ENCODE peak calls at places on chromosomes 1 and 21, in nine cellular contexts. Y is EH, J is GM10248, W is GF-D8, A is HT1080, K is cardiac fibroblast, G is nephron progenitor cell, D is NCI-H2107, T is HEK293T. M is an unnamed sample.
A peak's percentile ranks its signal among the peaks of the same experiment; 100 is the strongest.

GRCh38 chr21:28908351-28908750 is 84.3 kb downstream of the LTN1 start:
- DNase-seq in T (no peak), J (no peak), K (no peak), A (no peak), D (no peak), W (no peak), Y (no peak), G (no peak), M (no peak)

GRCh38 chr1:108643492-108644333 is 17.2 kb downstream of the HENMT1 start:
- DNase-seq in J (peak; percentile 55), K (peak; percentile 89), W (peak; percentile 65), D (peak; percentile 49), T (peak; percentile 57), A (peak; percentile 48), Y (peak; percentile 73), G (no peak), M (peak; percentile 19)

GRCh38 chr1:107196973-107197562 is 56.2 kb downstream of the NTNG1 start:
- DNase-seq in J (no peak), Y (peak; percentile 7), K (peak; percentile 1), G (peak; percentile 16), A (peak; percentile 3), T (peak; percentile 52), D (no peak), W (no peak), M (no peak)

GRCh38 chr1:234750922-234751595 is 141.1 kb upstream of the IRF2BP2 start:
- DNase-seq in A (no peak), W (no peak), J (no peak), T (no peak), G (no peak), Y (no peak), D (peak; percentile 36), K (no peak), M (no peak)

GRCh38 chr1:80218112-80218511 is 1211.6 kb upstream of the ADGRL4 start:
- DNase-seq in D (no peak), W (no peak), A (peak; percentile 33), G (peak; percentile 13), K (peak; percentile 78), J (peak; percentile 14), Y (peak; percentile 49), T (peak; percentile 45), M (peak; percentile 8)

GRCh38 chr1:24963099-24963872 is 33.2 kb upstream of the RUNX3 start:
- DNase-seq in A (no peak), D (no peak), W (no peak), K (no peak), J (peak; percentile 67), T (no peak), G (no peak), Y (no peak), M (no peak)

GRCh38 chr21:32712043-32712442 is 15.8 kb downstream of the SYNJ1 start:
- DNase-seq in A (no peak), D (peak; percentile 83), J (peak; percentile 62), Y (no peak), T (no peak), K (no peak), G (no peak), W (no peak), M (no peak)

GRCh38 chr1:76176020-76176419 is 101.5 kb downstream of the ST6GALNAC3 start:
- DNase-seq in G (no peak), T (no peak), A (no peak), Y (no peak), D (no peak), J (no peak), W (no peak), K (no peak), M (no peak)

GRCh38 chr1:65170511-65171142 is 22.6 kb downstream of the AK4 start:
- DNase-seq in K (peak; percentile 69), A (no peak), Y (peak; percentile 23), G (no peak), D (no peak), J (no peak), W (peak; percentile 86), T (no peak), M (no peak)

GRCh38 chr21:32352556-32352955 is 40.3 kb downstream of the URB1 start:
- DNase-seq in W (no peak), T (no peak), A (no peak), Y (no peak), D (no peak), J (no peak), G (no peak), K (no peak), M (no peak)

GRCh38 chr1:113542221-113542701 is 151.9 kb downstream of the MAGI3 start:
- DNase-seq in W (no peak), G (no peak), A (peak; percentile 76), D (no peak), T (no peak), J (no peak), Y (peak; percentile 92), K (peak; percentile 88), M (no peak)

GRCh38 chr1:1137256-1138045 is 21.6 kb upstream of the C1orf159 start:
- DNase-seq in T (no peak), J (peak; percentile 89), K (no peak), W (no peak), Y (no peak), A (no peak), D (no peak), G (no peak), M (peak; percentile 75)

GRCh38 chr1:212294983-212295382 is 9.8 kb downstream of the PPP2R5A start:
- DNase-seq in G (no peak), T (no peak), Y (no peak), K (no peak), D (no peak), J (no peak), W (no peak), A (no peak), M (no peak)

GRCh38 chr1:25832336-25833037 is 12.7 kb downstream of the MTFR1L start:
- DNase-seq in T (no peak), Y (peak; percentile 22), D (no peak), W (peak; percentile 33), K (no peak), G (no peak), J (no peak), A (no peak), M (no peak)

GRCh38 chr1:208030320-208031091 is 119.6 kb upstream of the CD34 start:
- DNase-seq in D (no peak), W (no peak), J (no peak), Y (peak; percentile 58), K (peak; percentile 37), A (no peak), G (no peak), T (no peak), M (no peak)

GRCh38 chr1:6785721-6786505 is 659 bp downstream of the CAMTA1 start:
- DNase-seq in D (no peak), A (no peak), T (peak; percentile 55), Y (peak; percentile 50), W (no peak), K (no peak), J (peak; percentile 85), G (peak; percentile 67), M (peak; percentile 13)

GRCh38 chr21:33185852-33186251 is 43.9 kb upstream of the IFNAR2 start:
- DNase-seq in A (no peak), Y (no peak), T (no peak), K (no peak), J (no peak), W (no peak), D (no peak), G (no peak), M (no peak)

GRCh38 chr21:37829447-37829846 is 86.8 kb downstream of the KCNJ6 start:
- DNase-seq in W (no peak), T (no peak), D (no peak), K (peak; percentile 63), G (no peak), A (peak; percentile 43), J (no peak), Y (peak; percentile 69), M (peak; percentile 63)

GRCh38 chr1:229070168-229070567 is 200.7 kb upstream of the RAB4A start:
- DNase-seq in D (peak; percentile 77), Y (peak; percentile 83), T (no peak), A (peak; percentile 87), G (no peak), J (no peak), W (no peak), K (peak; percentile 31), M (peak; percentile 97)

GRCh38 chr1:10832703-10833102 is 36.3 kb upstream of the CASZ1 start:
- DNase-seq in G (no peak), J (no peak), Y (no peak), A (no peak), K (no peak), T (no peak), D (no peak), W (no peak), M (no peak)

GRCh38 chr1:212010004-212010403 is 25.4 kb downstream of the INTS7 start:
- DNase-seq in A (no peak), Y (peak; percentile 4), T (no peak), K (no peak), D (no peak), W (no peak), J (no peak), G (no peak), M (no peak)

GRCh38 chr1:238088891-238089290 is 198.2 kb upstream of the ZP4 start:
- DNase-seq in W (no peak), A (no peak), D (no peak), Y (no peak), G (no peak), K (no peak), J (no peak), T (no peak), M (no peak)

GRCh38 chr1:59292557-59292956 is 4.3 kb upstream of the FGGY start:
- DNase-seq in K (peak; percentile 91), W (peak; percentile 94), D (no peak), Y (peak; percentile 16), T (no peak), J (peak; percentile 38), G (no peak), A (peak; percentile 42), M (no peak)

GRCh38 chr1:150869683-150870082 is 6.7 kb downstream of the ARNT start:
- DNase-seq in W (no peak), G (no peak), T (no peak), K (no peak), J (no peak), Y (no peak), A (no peak), D (no peak), M (no peak)

GRCh38 chr21:41147096-41147978 is 20.6 kb upstream of the BACE2 start:
- DNase-seq in D (no peak), K (no peak), T (no peak), A (no peak), J (no peak), G (no peak), Y (no peak), W (no peak), M (no peak)

GRCh38 chr1:34101151-34101550 is 63.9 kb downstream of the CSMD2 start:
- DNase-seq in D (no peak), Y (peak; percentile 86), K (peak; percentile 17), W (no peak), G (no peak), T (no peak), J (no peak), A (peak; percentile 40), M (no peak)

GRCh38 chr1:31423418-31423947 is 10.5 kb downstream of the SERINC2 start:
- DNase-seq in T (no peak), Y (no peak), W (no peak), A (no peak), K (no peak), D (peak; percentile 5), G (no peak), J (peak; percentile 68), M (no peak)

GRCh38 chr1:28893403-28894102 is 20.8 kb upstream of the EPB41 start:
- DNase-seq in D (no peak), G (peak; percentile 44), W (no peak), J (no peak), Y (peak; percentile 83), A (no peak), K (peak; percentile 28), T (peak; percentile 84), M (no peak)

GRCh38 chr1:114164840-114165543 is 11.3 kb upstream of the SYT6 start:
- DNase-seq in J (peak; percentile 37), A (no peak), W (no peak), D (no peak), G (no peak), K (no peak), Y (no peak), T (no peak), M (no peak)